ENCODE peak calls at places on chromosomes 3 and 15, in nine cellular contexts. H is GM23338, U is left lung, D is lung, N is A549, O is neural progenitor cell, I is transverse colon, C is endodermal cell, B is breast epithelium. V is an unnamed sample.

GRCh38 chr15:64045774-64046346 is 425 bp downstream of the DAPK2 start:
- DNase-seq in U (no peak), N (no peak), H (peak; percentile 55), C (peak; percentile 81), I (peak; percentile 29), D (no peak), B (no peak), O (no peak), V (no peak)

GRCh38 chr15:30992073-30992363 is 590 bp upstream of the MTMR10 start:
- DNase-seq in N (no peak), O (no peak), D (no peak), B (no peak), I (no peak), H (no peak), U (no peak), C (no peak), V (no peak)

GRCh38 chr15:40115670-40116093 is 7.0 kb upstream of the BMF start:
- DNase-seq in O (no peak), B (peak; percentile 84), U (peak; percentile 87), D (peak; percentile 68), N (no peak), C (peak; percentile 79), I (peak; percentile 78), H (peak; percentile 78), V (no peak)

GRCh38 chr3:177932346-177932745 is 603.9 kb upstream of the KCNMB2 start:
- DNase-seq in O (no peak), H (no peak), N (no peak), B (no peak), C (no peak), I (no peak), D (no peak), U (no peak), V (no peak)

GRCh38 chr3:54999159-54999558 is 71.3 kb upstream of the LRTM1 start:
- DNase-seq in H (peak; percentile 92), B (no peak), N (peak; percentile 44), C (peak; percentile 76), I (no peak), O (peak; percentile 61), U (no peak), D (no peak), V (no peak)

GRCh38 chr3:188262488-188262887 is 108.5 kb downstream of the LPP start:
- DNase-seq in B (no peak), N (no peak), I (no peak), O (no peak), H (no peak), U (no peak), D (no peak), C (no peak), V (no peak)

GRCh38 chr3:197424674-197425484 is 126.5 kb upstream of the DLG1 start:
- DNase-seq in N (no peak), D (no peak), H (no peak), C (no peak), U (no peak), O (no peak), I (no peak), B (no peak), V (no peak)

GRCh38 chr3:83500422-83500821 is 1458.4 kb upstream of the CADM2 start:
- DNase-seq in U (no peak), B (no peak), I (no peak), C (no peak), D (no peak), N (peak; percentile 33), O (no peak), H (no peak), V (no peak)

GRCh38 chr3:184284696-184285095 is 8.9 kb downstream of the ECE2 start:
- DNase-seq in U (no peak), O (peak; percentile 88), D (no peak), N (peak; percentile 71), I (no peak), B (no peak), H (peak; percentile 95), C (peak; percentile 91), V (no peak)

GRCh38 chr15:80473574-80474223 is 69.5 kb downstream of the ARNT2 start:
- DNase-seq in U (no peak), H (peak; percentile 45), C (peak; percentile 61), O (peak; percentile 20), I (no peak), N (no peak), D (no peak), B (no peak), V (no peak)

GRCh38 chr3:185658504-185658912 is 72.4 kb downstream of the SENP2 start:
- DNase-seq in O (no peak), I (peak; percentile 65), H (no peak), C (no peak), D (peak; percentile 62), N (peak; percentile 43), B (peak; percentile 55), U (no peak), V (peak; percentile 93)

GRCh38 chr3:59698091-59698490 is 648.3 kb upstream of the CFAP20DC start:
- DNase-seq in H (no peak), B (peak; percentile 50), D (no peak), O (no peak), U (no peak), N (no peak), C (no peak), I (no peak), V (no peak)

GRCh38 chr3:44359146-44359751 is 20.7 kb downstream of the TCAIM start:
- DNase-seq in B (no peak), I (no peak), C (peak; percentile 57), U (no peak), O (peak; percentile 88), N (peak; percentile 25), D (no peak), H (peak; percentile 80), V (no peak)

GRCh38 chr15:26126819-26127387 is 263.8 kb upstream of the ATP10A start:
- DNase-seq in I (no peak), U (no peak), D (no peak), C (no peak), B (no peak), N (no peak), H (no peak), O (no peak), V (no peak)

GRCh38 chr3:82654708-82655107 is 893.3 kb upstream of the GBE1 start:
- DNase-seq in D (no peak), C (no peak), U (no peak), O (no peak), B (no peak), I (no peak), H (no peak), N (no peak), V (no peak)

GRCh38 chr3:87206635-87207034 is 20.5 kb upstream of the CHMP2B start:
- DNase-seq in N (no peak), O (no peak), D (no peak), C (no peak), H (no peak), I (no peak), U (no peak), B (no peak), V (no peak)

GRCh38 chr15:52679232-52680040 is at the start of gene ATOSA:
- DNase-seq in D (peak; percentile 95), H (peak; percentile 95), B (peak; percentile 90), I (peak; percentile 94), O (peak; percentile 94), U (peak; percentile 99), N (peak; percentile 88), C (peak; percentile 97), V (peak; percentile 95)
- H3K4me1 ChIP-seq in D (no peaks in the 10 kb centered on the region), H (peaks cover 13% of the 10 kb centered on the region), B (peaks cover 10% of the 10 kb centered on the region), I (peaks cover 33% of the 10 kb centered on the region), O (peaks cover 17% of the 10 kb centered on the region), U (peaks cover 40% of the 10 kb centered on the region), N (peaks cover 11% of the 10 kb centered on the region), C (peaks cover 6% of the 10 kb centered on the region), V (peaks cover 37% of the 10 kb centered on the region)

GRCh38 chr3:173700336-173700735 is 302.8 kb downstream of the NLGN1 start:
- DNase-seq in B (no peak), H (no peak), N (no peak), U (no peak), C (no peak), D (no peak), O (no peak), I (no peak), V (no peak)
- TF ChIP-seq CTCF in B (no peak), H (no peak), N (no peak), U (no peak), C (no peak), D (no peak), O (no peak), I (no peak), V (no peak)

DNA sequence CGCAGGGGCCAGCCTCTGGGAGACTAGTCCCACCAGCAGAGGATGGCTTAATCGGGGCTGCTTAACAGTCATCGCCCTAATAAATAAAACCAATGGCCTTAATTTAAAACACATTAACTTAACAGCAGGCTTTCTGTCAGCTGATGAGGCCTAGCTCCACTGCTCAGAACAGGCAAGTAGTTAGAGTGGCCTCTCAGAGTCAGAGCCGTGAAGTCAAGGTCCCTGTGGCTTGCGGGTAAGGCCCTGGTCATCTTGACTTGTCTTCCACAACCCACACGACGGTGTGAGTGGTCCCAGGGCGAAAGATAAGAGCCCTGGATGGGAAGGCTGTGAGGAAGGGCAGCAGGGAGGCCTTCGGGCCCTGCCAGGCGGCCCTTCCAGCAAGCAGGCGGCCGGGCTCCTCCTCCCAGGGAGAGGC is 11.8 kb downstream of the XXYLT1 start:
- DNase-seq in U (no peak), C (peak; percentile 84), D (no peak), O (no peak), B (no peak), I (no peak), H (no peak), N (peak; percentile 13), V (peak; percentile 64)
- H3K27ac ChIP-seq in U (peak overlapping the region; percentile 87), C (peak overlapping the region; percentile 67), D (peak overlapping the region; percentile 96), O (no peak overlapping the region), B (peak overlapping the region; percentile 88), I (peak overlapping the region; percentile 88), H (peak overlapping the region; percentile 76), N (peak overlapping the region; percentile 89), V (peak overlapping the region; percentile 86)

GRCh38 chr3:56799251-56799882 is 2.4 kb downstream of the ARHGEF3 start:
- DNase-seq in D (no peak), I (no peak), U (no peak), C (peak; percentile 50), N (peak; percentile 49), B (no peak), O (peak; percentile 50), H (peak; percentile 81), V (no peak)
- H3K4me1 ChIP-seq in D (peaks cover 12% of the 10 kb centered on the region), I (peaks cover 22% of the 10 kb centered on the region), U (peaks cover 74% of the 10 kb centered on the region), C (peaks cover 5% of the 10 kb centered on the region), N (no peaks in the 10 kb centered on the region), B (peaks cover 5% of the 10 kb centered on the region), O (no peaks in the 10 kb centered on the region), H (peaks cover 6% of the 10 kb centered on the region), V (no peaks in the 10 kb centered on the region)